ENCODE peak calls at places on chromosome 7, in seven cellular contexts. W is H9, V is IMR-90, I is mesendoderm, F is mesenchymal stem cell, M is neuronal stem cell, T is H1. O is an unnamed sample.

GRCh38 chr7:18347170-18347569 is 148.4 kb upstream of the HDAC9 start:
- DNase-seq in V (no peak), F (no peak), W (no peak), M (no peak), T (no peak), I (no peak), O (no peak)

GRCh38 chr7:143047327-143047726 is 4.8 kb upstream of the OR6V1 start:
- DNase-seq in I (no peak), V (no peak), M (no peak), W (no peak), F (no peak), T (no peak), O (no peak)

GRCh38 chr7:105829681-105830322 is 46.6 kb downstream of the ATXN7L1 start:
- DNase-seq in F (peak), I (no peak), T (no peak), W (no peak), M (no peak), V (peak), O (no peak)

GRCh38 chr7:41630741-41631140 is 72.1 kb downstream of the INHBA start:
- DNase-seq in V (no peak), I (no peak), W (no peak), M (no peak), T (no peak), F (no peak), O (no peak)

GRCh38 chr7:97842772-97843345 is 29.3 kb downstream of the ASNS start:
- DNase-seq in W (no peak), F (no peak), T (no peak), M (no peak), I (no peak), V (no peak), O (no peak)

GRCh38 chr7:84231157-84231556 is 36.6 kb upstream of the SEMA3A start:
- DNase-seq in T (no peak), F (peak), V (peak), W (no peak), I (no peak), M (no peak), O (no peak)

GRCh38 chr7:75039709-75040108 is 33.9 kb downstream of the RCC1L start:
- DNase-seq in T (no peak), F (no peak), M (no peak), V (no peak), I (no peak), W (no peak), O (no peak)

GRCh38 chr7:127039541-127039940 is 213.2 kb downstream of the GRM8 start:
- DNase-seq in I (peak), T (no peak), F (no peak), M (no peak), V (no peak), W (no peak), O (no peak)

GRCh38 chr7:118184392-118184899 is 482 bp downstream of the LSM8 start:
- DNase-seq in W (no peak), F (no peak), I (no peak), M (no peak), T (no peak), V (no peak), O (no peak)

GRCh38 chr7:1746491-1746975 is 76.5 kb downstream of the ELFN1 start:
- DNase-seq in V (no peak), T (no peak), F (no peak), M (no peak), I (no peak), W (no peak), O (no peak)

GRCh38 chr7:93563584-93563983 is 10.9 kb downstream of the CALCR start:
- DNase-seq in I (no peak), W (no peak), F (no peak), V (no peak), T (no peak), M (no peak), O (no peak)

GRCh38 chr7:158183431-158183830 is 404.2 kb downstream of the PTPRN2 start:
- DNase-seq in T (no peak), W (no peak), I (no peak), F (no peak), M (no peak), V (no peak), O (no peak)

GRCh38 chr7:34756025-34756437 is 98.0 kb downstream of the NPSR1 start:
- DNase-seq in F (no peak), M (no peak), I (no peak), T (no peak), V (no peak), W (no peak), O (no peak)

GRCh38 chr7:149004405-149005370 is 23.6 kb downstream of the PDIA4 start:
- DNase-seq in I (no peak), M (no peak), V (no peak), T (no peak), W (no peak), F (no peak), O (no peak)

GRCh38 chr7:91565499-91566331 is 301.5 kb downstream of the FZD1 start:
- DNase-seq in V (no peak), I (no peak), W (no peak), F (no peak), M (no peak), T (no peak), O (no peak)

GRCh38 chr7:21184956-21185355 is 242.9 kb upstream of the SP4 start:
- DNase-seq in W (no peak), T (no peak), V (no peak), M (no peak), I (no peak), F (peak), O (no peak)

GRCh38 chr7:44766416-44766801 is 17.8 kb downstream of the ZMIZ2 start:
- DNase-seq in T (no peak), M (no peak), I (no peak), W (no peak), F (no peak), V (no peak), O (no peak)

GRCh38 chr7:121138262-121138933 is 149.9 kb downstream of the CPED1 start:
- DNase-seq in I (peak), T (no peak), W (no peak), V (no peak), M (no peak), F (peak), O (no peak)

GRCh38 chr7:13291010-13291409 is 603.6 kb downstream of the ARL4A start:
- DNase-seq in W (no peak), F (no peak), I (no peak), T (no peak), M (no peak), V (no peak), O (no peak)

DNA sequence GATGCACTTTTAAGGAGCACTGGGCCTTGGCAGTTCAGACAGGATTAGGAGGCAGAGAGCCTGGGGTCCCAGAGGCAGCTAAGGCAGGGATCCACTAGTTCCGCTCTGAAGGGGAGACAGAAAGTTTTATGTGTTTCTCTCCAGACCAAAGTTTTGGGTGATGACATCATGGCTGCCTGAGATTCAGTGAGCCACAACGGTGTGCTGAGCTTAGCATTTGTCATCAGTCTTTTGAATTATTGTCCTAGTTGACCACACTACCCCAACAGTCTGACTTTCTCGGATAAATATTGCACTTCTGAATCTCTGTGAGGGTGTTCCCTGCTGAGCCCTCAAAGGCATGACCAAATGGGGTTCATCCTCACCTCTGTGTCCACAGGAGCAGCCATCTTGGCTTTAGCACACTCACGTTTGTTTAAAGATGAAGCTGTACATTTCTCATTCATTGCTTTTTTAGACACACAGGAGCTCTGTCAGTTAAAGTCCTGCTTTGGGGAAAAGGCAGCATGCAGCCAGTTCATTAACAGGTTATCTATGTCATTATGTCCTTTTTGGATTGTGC is 297.7 kb upstream of the LRGUK start:
- DNase-seq in W (no peak), M (no peak), T (no peak), V (peak), F (peak), I (peak), O (no peak)
- H3K4ac ChIP-seq in W (no peak), M (no peak), T (no peak), V (no peak), F (no peak), I (no peak), O (no peak)

GRCh38 chr7:108499575-108499974 is 26.4 kb downstream of the PNPLA8 start:
- DNase-seq in I (no peak), W (no peak), F (peak), M (no peak), T (no peak), V (peak), O (no peak)
- H3K4ac ChIP-seq in I (no peak), W (no peak), F (no peak), M (no peak), T (no peak), V (no peak), O (no peak)

DNA sequence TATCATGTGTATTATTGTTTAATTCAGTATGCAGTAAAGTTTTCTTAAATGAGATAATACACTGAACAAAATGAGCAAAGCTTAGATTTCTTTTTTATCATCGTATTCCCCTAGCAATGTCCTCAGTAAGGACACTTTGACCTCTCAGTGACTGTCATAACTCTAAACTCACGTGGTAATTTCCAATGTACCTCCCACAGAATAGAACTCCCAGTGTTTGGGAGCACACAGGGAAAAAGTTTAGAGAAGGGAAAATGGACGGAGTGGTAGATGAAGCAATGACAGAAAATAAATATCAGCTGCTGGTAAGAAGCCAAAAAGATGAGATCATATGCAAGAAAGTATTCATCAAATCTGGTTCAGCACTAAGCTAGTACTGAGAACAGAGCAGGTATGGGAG is 758.6 kb upstream of the KCND2 start:
- DNase-seq in F (no peak), V (no peak), M (no peak), T (no peak), W (no peak), I (no peak), O (no peak)
- H3K4ac ChIP-seq in F (no peak), V (no peak), M (no peak), T (no peak), W (no peak), I (no peak), O (no peak)

GRCh38 chr7:5429857-5430611 is 6.4 kb upstream of the TNRC18 start:
- DNase-seq in V (peak), W (no peak), M (no peak), I (peak), T (no peak), F (no peak), O (peak)

GRCh38 chr7:5429253-5429856 is 5.7 kb upstream of the TNRC18 start:
- DNase-seq in M (no peak), W (peak), V (peak), I (peak), T (no peak), F (peak), O (peak)

GRCh38 chr7:5426226-5426475 is 2.5 kb upstream of the TNRC18 start:
- DNase-seq in F (peak), V (peak), T (no peak), M (no peak), I (no peak), W (no peak), O (no peak)

GRCh38 chr7:5430612-5430947 is 6.9 kb upstream of the TNRC18 start:
- DNase-seq in M (no peak), V (no peak), T (no peak), F (no peak), I (no peak), W (no peak), O (no peak)

GRCh38 chr7:5428470-5429252 is 5.0 kb upstream of the TNRC18 start:
- DNase-seq in T (no peak), F (peak), W (no peak), V (peak), M (no peak), I (peak), O (no peak)
- H3K4ac ChIP-seq in T (no peak), F (peak), W (no peak), V (peak), M (peak), I (peak), O (peak)

O was measured in trophoblast cell.